ENCODE peak calls at places on chromosomes 12 and 14, in ten cellular contexts. One of them, this sample, is unnamed.

GRCh38 chr12:120376416-120376815 is 7.5 kb upstream of the MSI1 start:
- DNase-seq in heart right ventricle: no peak
- DNase-seq in ovary: no peak
- DNase-seq in OCI-LY7: no peak
- DNase-seq in neural progenitor cell: no peak
- DNase-seq in A549: no peak
- DNase-seq in CD8-positive, alpha-beta T cell: no peak
- DNase-seq in NB4: no peak
- DNase-seq in MM.1S: no peak
- DNase-seq in BJ: no peak
- DNase-seq in this sample: peak

GRCh38 chr12:8108808-8109398 is 14.5 kb upstream of the CLEC4A start:
- DNase-seq in ovary: peak
- DNase-seq in NB4: peak
- DNase-seq in OCI-LY7: peak
- DNase-seq in BJ: peak
- DNase-seq in CD8-positive, alpha-beta T cell: peak
- DNase-seq in MM.1S: peak
- DNase-seq in heart right ventricle: peak
- DNase-seq in neural progenitor cell: peak
- DNase-seq in A549: peak
- DNase-seq in this sample: peak

GRCh38 chr12:79454338-79454777 is 236.4 kb downstream of the PAWR start:
- DNase-seq in NB4: no peak
- DNase-seq in ovary: no peak
- DNase-seq in BJ: no peak
- DNase-seq in CD8-positive, alpha-beta T cell: no peak
- DNase-seq in OCI-LY7: no peak
- DNase-seq in heart right ventricle: no peak
- DNase-seq in neural progenitor cell: no peak
- DNase-seq in MM.1S: no peak
- DNase-seq in A549: no peak
- DNase-seq in this sample: peak

GRCh38 chr12:46752396-46752795 is 73.4 kb downstream of the SLC38A4 start:
- DNase-seq in ovary: no peak
- DNase-seq in CD8-positive, alpha-beta T cell: no peak
- DNase-seq in neural progenitor cell: no peak
- DNase-seq in MM.1S: no peak
- DNase-seq in A549: no peak
- DNase-seq in BJ: no peak
- DNase-seq in NB4: no peak
- DNase-seq in OCI-LY7: no peak
- DNase-seq in heart right ventricle: no peak
- DNase-seq in this sample: no peak

GRCh38 chr14:57464013-57464730 is 29.5 kb downstream of the CCDC198 start:
- DNase-seq in BJ: no peak
- DNase-seq in CD8-positive, alpha-beta T cell: no peak
- DNase-seq in A549: peak
- DNase-seq in NB4: no peak
- DNase-seq in heart right ventricle: no peak
- DNase-seq in ovary: no peak
- DNase-seq in neural progenitor cell: no peak
- DNase-seq in OCI-LY7: peak
- DNase-seq in MM.1S: no peak
- DNase-seq in this sample: no peak

GRCh38 chr14:69828372-69828771 is 31.3 kb upstream of the SLC10A1 start:
- DNase-seq in NB4: no peak
- DNase-seq in neural progenitor cell: no peak
- DNase-seq in CD8-positive, alpha-beta T cell: no peak
- DNase-seq in BJ: no peak
- DNase-seq in MM.1S: no peak
- DNase-seq in heart right ventricle: no peak
- DNase-seq in A549: no peak
- DNase-seq in ovary: no peak
- DNase-seq in OCI-LY7: no peak
- DNase-seq in this sample: no peak

GRCh38 chr12:67853204-67853603 is 136.0 kb upstream of the IFNG-AS1 start:
- DNase-seq in heart right ventricle: no peak
- DNase-seq in CD8-positive, alpha-beta T cell: no peak
- DNase-seq in ovary: no peak
- DNase-seq in OCI-LY7: no peak
- DNase-seq in NB4: no peak
- DNase-seq in A549: no peak
- DNase-seq in neural progenitor cell: no peak
- DNase-seq in MM.1S: no peak
- DNase-seq in BJ: peak
- DNase-seq in this sample: no peak

GRCh38 chr12:48002773-48003218 is 1.5 kb downstream of the COL2A1 start:
- DNase-seq in A549: no peak
- DNase-seq in heart right ventricle: peak
- DNase-seq in neural progenitor cell: peak
- DNase-seq in ovary: peak
- DNase-seq in OCI-LY7: no peak
- DNase-seq in CD8-positive, alpha-beta T cell: no peak
- DNase-seq in MM.1S: no peak
- DNase-seq in NB4: no peak
- DNase-seq in BJ: no peak
- DNase-seq in this sample: peak

GRCh38 chr14:22226381-22226780 is 362.6 kb downstream of the DAD1 start:
- DNase-seq in neural progenitor cell: peak
- DNase-seq in OCI-LY7: peak
- DNase-seq in CD8-positive, alpha-beta T cell: no peak
- DNase-seq in ovary: no peak
- DNase-seq in BJ: no peak
- DNase-seq in NB4: peak
- DNase-seq in MM.1S: no peak
- DNase-seq in A549: peak
- DNase-seq in heart right ventricle: no peak
- DNase-seq in this sample: peak

GRCh38 chr12:103997277-103997900 is 31.7 kb downstream of the TDG start:
- DNase-seq in NB4: no peak
- DNase-seq in heart right ventricle: peak
- DNase-seq in MM.1S: no peak
- DNase-seq in OCI-LY7: no peak
- DNase-seq in A549: no peak
- DNase-seq in BJ: no peak
- DNase-seq in neural progenitor cell: no peak
- DNase-seq in ovary: peak
- DNase-seq in CD8-positive, alpha-beta T cell: no peak
- DNase-seq in this sample: no peak

GRCh38 chr12:130335517-130336392 is 1.9 kb upstream of the PIWIL1 start:
- DNase-seq in CD8-positive, alpha-beta T cell: peak
- DNase-seq in NB4: peak
- DNase-seq in A549: peak
- DNase-seq in heart right ventricle: no peak
- DNase-seq in neural progenitor cell: peak
- DNase-seq in ovary: no peak
- DNase-seq in MM.1S: peak
- DNase-seq in BJ: no peak
- DNase-seq in OCI-LY7: peak
- DNase-seq in this sample: peak

GRCh38 chr14:90483551-90483950 is 86.7 kb downstream of the CALM1 start:
- DNase-seq in OCI-LY7: no peak
- DNase-seq in CD8-positive, alpha-beta T cell: peak
- DNase-seq in ovary: no peak
- DNase-seq in BJ: no peak
- DNase-seq in NB4: peak
- DNase-seq in MM.1S: no peak
- DNase-seq in A549: no peak
- DNase-seq in heart right ventricle: no peak
- DNase-seq in neural progenitor cell: no peak
- DNase-seq in this sample: no peak

GRCh38 chr12:31041033-31041564 is 32.6 kb upstream of the DDX11 start:
- DNase-seq in neural progenitor cell: no peak
- DNase-seq in OCI-LY7: no peak
- DNase-seq in NB4: no peak
- DNase-seq in A549: no peak
- DNase-seq in ovary: no peak
- DNase-seq in BJ: no peak
- DNase-seq in MM.1S: no peak
- DNase-seq in CD8-positive, alpha-beta T cell: no peak
- DNase-seq in heart right ventricle: no peak
- DNase-seq in this sample: no peak

GRCh38 chr14:25055998-25056687 is 6.2 kb upstream of the STXBP6 start:
- DNase-seq in OCI-LY7: no peak
- DNase-seq in MM.1S: no peak
- DNase-seq in CD8-positive, alpha-beta T cell: no peak
- DNase-seq in neural progenitor cell: no peak
- DNase-seq in BJ: no peak
- DNase-seq in A549: no peak
- DNase-seq in ovary: no peak
- DNase-seq in NB4: no peak
- DNase-seq in heart right ventricle: no peak
- DNase-seq in this sample: no peak

GRCh38 chr14:26917086-26917485 is 319.3 kb upstream of the NOVA1 start:
- DNase-seq in OCI-LY7: peak
- DNase-seq in BJ: no peak
- DNase-seq in neural progenitor cell: peak
- DNase-seq in heart right ventricle: no peak
- DNase-seq in ovary: no peak
- DNase-seq in CD8-positive, alpha-beta T cell: no peak
- DNase-seq in MM.1S: no peak
- DNase-seq in A549: peak
- DNase-seq in NB4: peak
- DNase-seq in this sample: peak

GRCh38 chr12:93573552-93574223 is 1.2 kb downstream of the SOCS2 start:
- DNase-seq in A549: no peak
- DNase-seq in BJ: no peak
- DNase-seq in CD8-positive, alpha-beta T cell: no peak
- DNase-seq in heart right ventricle: no peak
- DNase-seq in NB4: no peak
- DNase-seq in OCI-LY7: no peak
- DNase-seq in neural progenitor cell: peak
- DNase-seq in ovary: no peak
- DNase-seq in MM.1S: no peak
- DNase-seq in this sample: peak

GRCh38 chr14:79584679-79585078 is 626.6 kb downstream of the DIO2 start:
- DNase-seq in MM.1S: no peak
- DNase-seq in heart right ventricle: no peak
- DNase-seq in CD8-positive, alpha-beta T cell: no peak
- DNase-seq in neural progenitor cell: no peak
- DNase-seq in ovary: no peak
- DNase-seq in BJ: peak
- DNase-seq in A549: peak
- DNase-seq in OCI-LY7: no peak
- DNase-seq in NB4: no peak
- DNase-seq in this sample: peak
- TF ChIP-seq CTCF in MM.1S: no peak
- TF ChIP-seq CTCF in heart right ventricle: no peak
- TF ChIP-seq CTCF in CD8-positive, alpha-beta T cell: no peak
- TF ChIP-seq CTCF in neural progenitor cell: no peak
- TF ChIP-seq CTCF in ovary: no peak
- TF ChIP-seq CTCF in BJ: peak
- TF ChIP-seq CTCF in A549: peak
- TF ChIP-seq CTCF in OCI-LY7: no peak
- TF ChIP-seq CTCF in NB4: no peak
- TF ChIP-seq CTCF in this sample: peak

DNA sequence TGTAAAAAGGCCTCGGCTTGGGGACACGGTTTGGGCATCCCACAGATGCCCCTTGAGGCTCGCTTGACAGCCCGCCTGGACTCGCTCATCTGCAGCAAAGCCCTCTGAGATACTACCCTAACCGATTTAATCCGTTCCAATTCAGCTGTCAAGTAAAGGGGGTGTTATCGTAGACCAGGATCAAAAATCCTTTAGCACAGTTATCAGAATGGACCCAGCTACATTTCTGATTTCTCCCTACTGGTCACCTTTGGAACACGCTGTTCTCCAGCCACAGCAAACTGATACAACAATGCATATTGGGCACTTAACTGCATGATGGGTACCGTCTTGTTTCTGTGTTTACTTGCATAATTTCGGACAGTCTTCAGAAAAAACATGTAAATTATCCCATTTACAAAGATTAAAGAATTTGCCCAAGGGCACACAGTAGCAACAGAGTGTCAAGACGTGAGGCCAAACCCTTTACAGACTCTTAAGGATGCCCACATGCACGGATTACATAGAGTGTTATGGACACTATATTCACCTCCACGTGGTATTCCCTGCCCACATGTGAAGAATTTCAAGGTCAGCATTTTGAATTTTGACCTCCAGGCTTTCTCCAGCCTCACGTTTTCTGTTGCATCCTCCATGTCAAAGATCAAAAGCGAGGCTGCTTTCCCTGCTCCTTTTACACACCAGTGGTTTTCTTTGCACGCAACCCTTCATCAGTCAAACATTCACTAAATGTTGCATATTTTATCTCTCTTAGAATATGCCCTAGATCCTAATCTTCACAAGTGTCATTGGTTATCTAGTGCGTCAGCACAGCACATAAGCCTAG is 3.2 kb upstream of the DUSP6 start:
- DNase-seq in BJ: no peak
- DNase-seq in neural progenitor cell: peak
- DNase-seq in OCI-LY7: no peak
- DNase-seq in MM.1S: no peak
- DNase-seq in NB4: peak
- DNase-seq in ovary: no peak
- DNase-seq in heart right ventricle: no peak
- DNase-seq in CD8-positive, alpha-beta T cell: no peak
- DNase-seq in A549: no peak
- DNase-seq in this sample: no peak
- TF ChIP-seq CTCF in BJ: peak
- TF ChIP-seq CTCF in neural progenitor cell: peak
- TF ChIP-seq CTCF in OCI-LY7: peak
- TF ChIP-seq CTCF in MM.1S: peak
- TF ChIP-seq CTCF in NB4: peak
- TF ChIP-seq CTCF in ovary: no peak
- TF ChIP-seq CTCF in heart right ventricle: no peak
- TF ChIP-seq CTCF in CD8-positive, alpha-beta T cell: no peak
- TF ChIP-seq CTCF in A549: no peak
- TF ChIP-seq CTCF in this sample: peak

GRCh38 chr14:55297611-55298323 is 26.5 kb downstream of the FBXO34 start:
- DNase-seq in heart right ventricle: no peak
- DNase-seq in MM.1S: peak
- DNase-seq in NB4: no peak
- DNase-seq in ovary: no peak
- DNase-seq in A549: peak
- DNase-seq in BJ: no peak
- DNase-seq in neural progenitor cell: no peak
- DNase-seq in CD8-positive, alpha-beta T cell: no peak
- DNase-seq in OCI-LY7: peak
- DNase-seq in this sample: peak
- TF ChIP-seq CTCF in heart right ventricle: peak
- TF ChIP-seq CTCF in MM.1S: peak
- TF ChIP-seq CTCF in NB4: no peak
- TF ChIP-seq CTCF in ovary: no peak
- TF ChIP-seq CTCF in A549: no peak
- TF ChIP-seq CTCF in BJ: no peak
- TF ChIP-seq CTCF in neural progenitor cell: no peak
- TF ChIP-seq CTCF in CD8-positive, alpha-beta T cell: no peak
- TF ChIP-seq CTCF in OCI-LY7: peak
- TF ChIP-seq CTCF in this sample: peak

DNA sequence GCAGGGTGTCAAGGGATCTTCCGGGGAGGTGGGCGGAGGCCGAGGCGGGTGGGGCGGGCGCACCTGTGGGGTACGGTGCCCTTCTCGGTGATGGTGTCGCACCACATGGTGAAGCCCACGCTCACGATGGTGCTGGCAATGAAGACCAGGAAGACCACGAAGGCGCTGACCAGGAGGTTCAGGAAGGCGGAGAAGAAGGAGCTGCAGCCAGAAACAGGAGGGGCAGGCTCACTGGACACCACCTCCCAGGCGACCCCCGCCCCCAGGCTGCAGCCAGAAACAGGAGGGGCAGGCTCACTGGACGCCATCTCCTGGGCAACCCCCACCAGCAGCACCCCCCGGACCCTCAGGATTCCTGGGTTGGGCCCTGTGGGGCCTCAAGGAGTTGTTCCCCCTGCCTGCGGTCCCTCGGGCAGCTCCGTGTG is 7.6 kb downstream of the TMEM179 start:
- DNase-seq in CD8-positive, alpha-beta T cell: no peak
- DNase-seq in ovary: no peak
- DNase-seq in neural progenitor cell: no peak
- DNase-seq in OCI-LY7: no peak
- DNase-seq in heart right ventricle: no peak
- DNase-seq in A549: no peak
- DNase-seq in MM.1S: no peak
- DNase-seq in NB4: no peak
- DNase-seq in BJ: no peak
- DNase-seq in this sample: no peak
- TF ChIP-seq CTCF in CD8-positive, alpha-beta T cell: no peak
- TF ChIP-seq CTCF in ovary: no peak
- TF ChIP-seq CTCF in neural progenitor cell: no peak
- TF ChIP-seq CTCF in OCI-LY7: no peak
- TF ChIP-seq CTCF in heart right ventricle: no peak
- TF ChIP-seq CTCF in A549: no peak
- TF ChIP-seq CTCF in MM.1S: no peak
- TF ChIP-seq CTCF in NB4: no peak
- TF ChIP-seq CTCF in BJ: no peak
- TF ChIP-seq CTCF in this sample: no peak